ENCODE peak calls at places on chromosome 6, in nine cellular contexts. D, S, U, P, L, V, C, R and Q are unnamed samples.

GRCh38 chr6:52990342-52990741 is 4.7 kb downstream of the GSTA4 start:
- DNase-seq in D (peak; percentile 61), S (no peak), U (no peak), P (no peak), L (no peak), V (no peak), C (no peak), R (no peak), Q (no peak)

GRCh38 chr6:2103644-2104523 is 141.5 kb downstream of the GMDS start:
- DNase-seq in D (peak; percentile 69), S (peak; percentile 25), U (no peak), P (peak; percentile 59), L (no peak), V (peak; percentile 61), C (no peak), R (peak; percentile 41), Q (no peak)

GRCh38 chr6:42340516-42340915 is 111.2 kb downstream of the TRERF1 start:
- DNase-seq in D (no peak), S (no peak), U (no peak), P (no peak), L (no peak), V (no peak), C (no peak), R (no peak), Q (no peak)

GRCh38 chr6:23091795-23092194 is 522.4 kb downstream of the HDGFL1 start:
- DNase-seq in D (peak; percentile 60), S (no peak), U (no peak), P (no peak), L (no peak), V (no peak), C (no peak), R (no peak), Q (no peak)

GRCh38 chr6:142155895-142156757 is 9.1 kb downstream of the VTA1 start:
- DNase-seq in D (peak; percentile 37), S (no peak), U (no peak), P (peak; percentile 26), L (no peak), V (no peak), C (no peak), R (peak; percentile 37), Q (no peak)

GRCh38 chr6:72640622-72640930 is 18.7 kb downstream of the KCNQ5 start:
- DNase-seq in D (no peak), S (no peak), U (no peak), P (no peak), L (no peak), V (no peak), C (no peak), R (no peak), Q (no peak)

GRCh38 chr6:154276810-154277577 is 79.6 kb downstream of the IPCEF1 start:
- DNase-seq in D (peak; percentile 50), S (no peak), U (no peak), P (peak; percentile 22), L (no peak), V (no peak), C (no peak), R (peak; percentile 34), Q (no peak)

GRCh38 chr6:168371185-168371584 is 51.6 kb upstream of the DACT2 start:
- DNase-seq in D (no peak), S (no peak), U (no peak), P (no peak), L (no peak), V (no peak), C (no peak), R (no peak), Q (no peak)

GRCh38 chr6:14286634-14287428 is 169.3 kb downstream of the CD83 start:
- DNase-seq in D (no peak), S (no peak), U (no peak), P (no peak), L (no peak), V (no peak), C (no peak), R (no peak), Q (no peak)

GRCh38 chr6:1278057-1278720 is 33.7 kb upstream of the FOXQ1 start:
- DNase-seq in D (no peak), S (no peak), U (no peak), P (no peak), L (no peak), V (no peak), C (no peak), R (no peak), Q (no peak)

GRCh38 chr6:156508923-156509322 is 268.3 kb upstream of the ARID1B start:
- DNase-seq in D (no peak), S (no peak), U (no peak), P (no peak), L (no peak), V (no peak), C (no peak), R (no peak), Q (no peak)

GRCh38 chr6:132082421-132082820 is 131.2 kb upstream of the CCN2 start:
- DNase-seq in D (peak; percentile 34), S (no peak), U (no peak), P (no peak), L (no peak), V (no peak), C (no peak), R (no peak), Q (no peak)

GRCh38 chr6:10991115-10991514 is 53.0 kb downstream of the ELOVL2 start:
- DNase-seq in D (no peak), S (no peak), U (no peak), P (no peak), L (no peak), V (no peak), C (no peak), R (no peak), Q (no peak)

GRCh38 chr6:2749972-2750600 is 636 bp downstream of the MYLK4 start:
- DNase-seq in D (peak; percentile 60), S (peak; percentile 51), U (peak; percentile 81), P (peak; percentile 50), L (no peak), V (no peak), C (peak; percentile 65), R (peak; percentile 64), Q (peak; percentile 50)

GRCh38 chr6:87817226-87817625 is 115.2 kb upstream of the AKIRIN2 start:
- DNase-seq in D (no peak), S (no peak), U (no peak), P (no peak), L (no peak), V (no peak), C (no peak), R (no peak), Q (no peak)

DNA sequence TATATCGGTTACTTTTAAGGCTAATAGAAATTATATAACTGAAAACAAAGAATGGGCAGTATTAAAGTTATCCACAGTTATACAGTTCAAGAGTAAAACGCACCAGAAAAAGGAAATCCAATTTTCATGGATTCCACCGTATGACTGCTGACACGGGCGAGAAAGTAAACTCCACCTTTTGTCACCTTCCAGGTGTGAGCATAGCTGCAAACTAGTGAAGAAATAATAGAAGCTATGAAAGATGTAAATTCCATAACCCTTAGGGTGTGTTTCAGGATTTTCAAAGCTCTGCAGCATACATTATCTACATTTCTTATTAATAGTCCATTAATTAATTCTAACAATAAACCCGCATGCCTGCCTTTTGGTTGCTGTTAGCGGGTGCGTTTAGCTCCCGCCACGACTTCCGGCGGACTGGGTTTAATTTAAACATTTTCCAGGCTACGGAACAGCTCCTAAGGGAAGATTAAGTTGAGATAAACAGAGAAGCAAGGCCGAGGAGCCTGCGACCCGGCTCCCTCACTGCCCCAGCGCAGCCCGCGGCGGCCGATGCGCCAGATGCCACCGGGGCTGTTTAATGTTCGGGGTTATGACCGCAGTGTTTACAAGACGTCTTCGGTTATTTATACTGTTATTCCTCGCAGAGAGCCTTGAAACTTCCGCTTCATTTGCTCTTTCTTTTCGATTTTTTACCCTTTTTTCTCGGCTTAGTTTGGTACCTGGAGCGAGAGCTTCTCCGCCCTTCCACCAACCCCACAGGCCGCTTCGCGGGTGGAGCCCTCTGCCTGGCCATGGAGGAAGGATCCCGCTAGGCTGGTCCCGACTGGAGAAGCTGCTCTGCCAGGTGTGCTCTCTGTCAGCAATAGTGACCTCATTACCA is 3.8 kb downstream of the TCF21 start:
- DNase-seq in D (peak; percentile 65), S (no peak), U (peak; percentile 56), P (no peak), L (peak; percentile 58), V (no peak), C (no peak), R (no peak), Q (no peak)
- H3K4me3 ChIP-seq in D (peak overlapping the region; percentile 99), S (peak overlapping the region; percentile 1), U (peak overlapping the region; percentile 59), P (no peak overlapping the region), L (peak overlapping the region; percentile 63), V (no peak overlapping the region), C (peak overlapping the region; percentile 3), R (no peak overlapping the region), Q (no peak overlapping the region)

GRCh38 chr6:5086294-5086890 is 1.3 kb downstream of the PPP1R3G start:
- DNase-seq in D (no peak), S (no peak), U (peak; percentile 70), P (no peak), L (no peak), V (no peak), C (no peak), R (no peak), Q (no peak)
- H3K27ac ChIP-seq in D (no peak overlapping the region), S (no peak overlapping the region), U (no peak overlapping the region), P (no peak overlapping the region), L (peak overlapping the region; percentile 4), V (no peak overlapping the region), C (no peak overlapping the region), R (no peak overlapping the region), Q (no peak overlapping the region)

DNA sequence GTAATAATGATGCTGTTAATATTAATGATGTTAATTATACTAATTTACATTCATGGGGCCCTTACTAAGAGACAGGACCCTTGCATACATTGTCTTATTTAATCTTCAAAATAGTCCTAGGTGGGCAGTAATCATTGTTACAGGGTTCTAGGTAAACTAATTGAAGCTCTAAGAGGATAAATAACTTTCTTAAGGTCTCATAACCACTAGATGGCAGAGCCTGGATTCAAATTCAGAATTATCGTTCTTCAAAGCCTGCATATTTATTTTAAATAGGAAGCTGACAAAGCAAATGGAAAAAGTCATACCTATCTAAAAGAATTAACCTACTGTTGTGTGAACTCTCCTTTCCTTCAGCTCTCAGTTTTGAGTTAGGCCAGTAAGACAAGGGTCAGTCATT is 23.5 kb downstream of the PTCHD4 start:
- DNase-seq in D (peak; percentile 23), S (no peak), U (no peak), P (peak; percentile 22), L (no peak), V (no peak), C (no peak), R (no peak), Q (no peak)
- TF ChIP-seq CTCF in D (peak; percentile 33), S (peak; percentile 21), U (no peak), P (peak; percentile 52), L (no peak), V (peak; percentile 35), C (no peak), R (peak; percentile 7), Q (peak; percentile 22)

DNA sequence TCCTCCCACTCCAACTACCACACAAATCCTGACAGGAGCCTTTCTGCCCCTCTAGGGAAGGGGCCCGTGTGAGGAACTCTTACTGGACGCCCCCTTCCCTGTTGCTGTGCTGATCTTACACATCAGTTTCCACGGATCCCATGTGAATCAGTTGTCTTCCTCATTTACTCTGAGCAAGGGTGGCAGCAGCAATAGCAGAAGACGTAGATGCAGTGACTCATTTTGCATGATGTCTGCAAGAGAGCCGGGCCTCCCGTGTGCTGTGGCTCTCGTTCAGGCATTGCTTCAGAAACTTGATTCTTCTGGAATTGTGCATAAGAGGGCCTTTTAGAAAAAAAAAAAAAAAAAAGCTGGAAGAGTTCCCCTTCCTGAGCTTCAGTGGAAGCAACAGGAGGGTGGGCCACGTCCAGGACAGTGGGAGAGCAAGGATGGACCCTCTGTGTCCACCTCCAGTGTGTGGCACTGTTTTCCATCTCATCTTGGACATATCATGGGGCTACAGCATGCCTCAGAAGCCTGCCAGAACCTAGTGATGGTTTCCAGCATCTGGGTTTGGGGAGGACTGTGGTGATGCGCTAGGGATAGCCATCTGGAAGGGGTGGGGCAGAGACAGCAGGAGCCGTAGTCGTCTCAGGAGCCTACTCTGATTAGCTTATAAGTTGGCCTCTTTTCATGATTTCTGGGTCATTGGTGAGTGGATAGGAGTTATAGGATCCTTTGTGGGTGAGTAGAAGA is 62.1 kb downstream of the FOXO3 start:
- DNase-seq in D (peak; percentile 98), S (peak; percentile 90), U (no peak), P (peak; percentile 10), L (no peak), V (no peak), C (peak; percentile 38), R (no peak), Q (peak; percentile 60)
- H3K4me3 ChIP-seq in D (no peak overlapping the region), S (no peak overlapping the region), U (no peak overlapping the region), P (no peak overlapping the region), L (no peak overlapping the region), V (no peak overlapping the region), C (no peak overlapping the region), R (no peak overlapping the region), Q (no peak overlapping the region)